ENCODE peak calls at places on chromosomes 1 and 21, in four cellular contexts. U, W, E and A are unnamed samples.

GRCh38 chr1:234862944-234863515 is 253.1 kb upstream of the IRF2BP2 start:
- DNase-seq in E (no peak), W (peak; percentile 65), U (no peak), A (no peak)

GRCh38 chr1:15442759-15443158 is 4.5 kb downstream of the CTRC start:
- DNase-seq in E (no peak), U (no peak), W (no peak), A (no peak)

GRCh38 chr1:39407889-39408640 is 83.4 kb upstream of the BMP8A start:
- DNase-seq in W (peak; percentile 79), U (no peak), E (no peak), A (no peak)

GRCh38 chr1:162984699-162985098 is 84.5 kb upstream of the RGS4 start:
- DNase-seq in U (no peak), W (no peak), E (no peak), A (no peak)

GRCh38 chr1:68745006-68745405 is 248.1 kb upstream of the DEPDC1 start:
- DNase-seq in U (no peak), W (no peak), E (no peak), A (no peak)

GRCh38 chr1:7956218-7957032 is 5.1 kb upstream of the PARK7 start:
- DNase-seq in E (no peak), W (no peak), U (no peak), A (no peak)

GRCh38 chr1:43448955-43449707 is 4.6 kb downstream of the HYI start:
- DNase-seq in E (no peak), U (no peak), W (no peak), A (no peak)

GRCh38 chr1:112888630-112889029 is 67.4 kb downstream of the SLC16A1 start:
- DNase-seq in E (no peak), U (no peak), W (no peak), A (no peak)

GRCh38 chr1:33382651-33383415 is 48.1 kb downstream of the PHC2 start:
- DNase-seq in U (no peak), W (no peak), E (no peak), A (peak; percentile 58)

GRCh38 chr1:230502306-230502705 is 76.2 kb upstream of the PGBD5 start:
- DNase-seq in U (no peak), W (no peak), E (no peak), A (no peak)

GRCh38 chr1:62247391-62248168 is 52.9 kb downstream of the L1TD1 start:
- DNase-seq in E (no peak), W (no peak), U (no peak), A (peak; percentile 66)

GRCh38 chr21:26877015-26877414 is 31.8 kb upstream of the ADAMTS1 start:
- DNase-seq in W (no peak), E (no peak), U (no peak), A (peak; percentile 38)

GRCh38 chr1:238738942-238739341 is 647.4 kb upstream of the CHRM3 start:
- DNase-seq in U (no peak), W (no peak), E (no peak), A (no peak)

GRCh38 chr1:2382621-2383361 is 8.6 kb downstream of the MORN1 start:
- DNase-seq in U (peak; percentile 73), W (peak; percentile 36), E (no peak), A (peak; percentile 87)

GRCh38 chr1:162724583-162725120 is 65.8 kb upstream of the HSD17B7 start:
- DNase-seq in W (no peak), E (no peak), U (no peak), A (no peak)

GRCh38 chr1:156705918-156706646 is 699 bp upstream of the CRABP2 start:
- DNase-seq in U (peak; percentile 94), W (peak; percentile 23), E (no peak), A (peak; percentile 90)

GRCh38 chr1:91650764-91651163 is 150.1 kb downstream of the CDC7 start:
- DNase-seq in U (peak; percentile 27), E (no peak), W (no peak), A (no peak)

DNA sequence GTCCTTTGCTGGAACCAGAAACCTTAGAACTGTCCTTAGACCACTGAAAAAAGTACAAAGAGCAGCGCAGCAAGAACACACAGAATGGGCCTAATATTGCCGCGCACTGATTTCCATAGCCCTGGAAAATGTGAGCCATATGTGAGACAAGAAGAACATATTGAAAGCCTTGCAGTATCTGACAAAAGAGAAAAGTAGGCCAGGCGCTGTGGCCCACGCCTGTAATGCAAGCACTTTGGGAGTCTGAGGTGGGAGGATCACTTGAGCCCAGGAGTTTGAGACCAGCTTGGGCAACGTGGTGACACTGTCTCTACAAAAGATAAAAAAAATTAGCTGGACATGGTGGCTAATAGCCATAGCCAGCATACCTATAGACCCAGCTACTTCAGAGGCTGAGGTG is 300.7 kb downstream of the RYR2 start:
- DNase-seq in W (no peak), E (no peak), U (no peak), A (no peak)
- TF ChIP-seq ZBTB33 in W (no peak), E (no peak), U (no peak), A (no peak)

GRCh38 chr1:227759345-227760300 is 24.4 kb downstream of the SNAP47 start:
- DNase-seq in E (no peak), U (no peak), W (no peak), A (no peak)
- TF ChIP-seq YY1 in E (no peak), U (no peak), W (no peak), A (no peak)

GRCh38 chr1:29655945-29656866 is 419.9 kb downstream of the PTPRU start:
- DNase-seq in W (no peak), U (peak; percentile 33), E (no peak), A (peak; percentile 53)
- TF ChIP-seq GABPA in W (no peak), U (no peak), E (no peak), A (no peak)

GRCh38 chr1:19825298-19825697 is 10.2 kb upstream of the RNF186 start:
- DNase-seq in E (no peak), W (peak; percentile 25), U (no peak), A (no peak)
- TF ChIP-seq ZBTB33 in E (no peak), W (no peak), U (no peak), A (no peak)